ENCODE peak calls at places on chromosome 9, in ten cellular contexts. One of them, this sample, is unnamed.

GRCh38 chr9:123354806-123355508 is 1.0 kb upstream of the CRB2 start:
- DNase-seq in AG04450: no peak
- DNase-seq in A549: peak
- DNase-seq in WERI-Rb-1: no peak
- DNase-seq in iPS DF 6.9: no peak
- DNase-seq in A673: no peak
- DNase-seq in mesendoderm: peak
- DNase-seq in heart right ventricle: no peak
- DNase-seq in IMR-90: no peak
- DNase-seq in RWPE1: no peak
- DNase-seq in this sample: no peak

GRCh38 chr9:96450613-96451544 is 910 bp downstream of the HABP4 start:
- DNase-seq in AG04450: no peak
- DNase-seq in A549: peak
- DNase-seq in WERI-Rb-1: peak
- DNase-seq in iPS DF 6.9: no peak
- DNase-seq in A673: peak
- DNase-seq in mesendoderm: peak
- DNase-seq in heart right ventricle: peak
- DNase-seq in IMR-90: peak
- DNase-seq in RWPE1: peak
- DNase-seq in this sample: no peak

GRCh38 chr9:113389451-113389850 is 11.6 kb downstream of the ALAD start:
- DNase-seq in AG04450: no peak
- DNase-seq in A549: no peak
- DNase-seq in WERI-Rb-1: no peak
- DNase-seq in iPS DF 6.9: no peak
- DNase-seq in A673: no peak
- DNase-seq in mesendoderm: no peak
- DNase-seq in heart right ventricle: no peak
- DNase-seq in IMR-90: no peak
- DNase-seq in RWPE1: no peak
- DNase-seq in this sample: no peak

GRCh38 chr9:3179716-3180115 is 335.8 kb upstream of the PUM3 start:
- DNase-seq in AG04450: no peak
- DNase-seq in A549: no peak
- DNase-seq in WERI-Rb-1: no peak
- DNase-seq in iPS DF 6.9: no peak
- DNase-seq in A673: no peak
- DNase-seq in mesendoderm: no peak
- DNase-seq in heart right ventricle: no peak
- DNase-seq in IMR-90: no peak
- DNase-seq in RWPE1: no peak
- DNase-seq in this sample: no peak

GRCh38 chr9:38292480-38292879 is 100.0 kb upstream of the ALDH1B1 start:
- DNase-seq in AG04450: no peak
- DNase-seq in A549: no peak
- DNase-seq in WERI-Rb-1: peak
- DNase-seq in iPS DF 6.9: no peak
- DNase-seq in A673: no peak
- DNase-seq in mesendoderm: no peak
- DNase-seq in heart right ventricle: no peak
- DNase-seq in IMR-90: no peak
- DNase-seq in RWPE1: no peak
- DNase-seq in this sample: no peak

GRCh38 chr9:15755660-15756059 is 202.8 kb downstream of the CCDC171 start:
- DNase-seq in AG04450: no peak
- DNase-seq in A549: no peak
- DNase-seq in WERI-Rb-1: no peak
- DNase-seq in iPS DF 6.9: no peak
- DNase-seq in A673: no peak
- DNase-seq in mesendoderm: no peak
- DNase-seq in heart right ventricle: no peak
- DNase-seq in IMR-90: peak
- DNase-seq in RWPE1: no peak
- DNase-seq in this sample: no peak

GRCh38 chr9:116870566-116870965 is 183.5 kb downstream of the TRIM32 start:
- DNase-seq in AG04450: no peak
- DNase-seq in A549: peak
- DNase-seq in WERI-Rb-1: no peak
- DNase-seq in iPS DF 6.9: peak
- DNase-seq in A673: no peak
- DNase-seq in mesendoderm: peak
- DNase-seq in heart right ventricle: no peak
- DNase-seq in IMR-90: no peak
- DNase-seq in RWPE1: peak
- DNase-seq in this sample: peak

GRCh38 chr9:73553295-73553694 is 401.6 kb downstream of the ANXA1 start:
- DNase-seq in AG04450: no peak
- DNase-seq in A549: no peak
- DNase-seq in WERI-Rb-1: no peak
- DNase-seq in iPS DF 6.9: no peak
- DNase-seq in A673: no peak
- DNase-seq in mesendoderm: no peak
- DNase-seq in heart right ventricle: no peak
- DNase-seq in IMR-90: no peak
- DNase-seq in RWPE1: no peak
- DNase-seq in this sample: no peak

GRCh38 chr9:98657897-98658296 is 50.8 kb downstream of the GABBR2 start:
- DNase-seq in AG04450: no peak
- DNase-seq in A549: no peak
- DNase-seq in WERI-Rb-1: no peak
- DNase-seq in iPS DF 6.9: no peak
- DNase-seq in A673: no peak
- DNase-seq in mesendoderm: no peak
- DNase-seq in heart right ventricle: no peak
- DNase-seq in IMR-90: peak
- DNase-seq in RWPE1: no peak
- DNase-seq in this sample: peak

GRCh38 chr9:18338042-18338441 is 135.9 kb upstream of the ADAMTSL1 start:
- DNase-seq in AG04450: no peak
- DNase-seq in A549: no peak
- DNase-seq in WERI-Rb-1: no peak
- DNase-seq in iPS DF 6.9: no peak
- DNase-seq in A673: no peak
- DNase-seq in mesendoderm: no peak
- DNase-seq in heart right ventricle: no peak
- DNase-seq in IMR-90: peak
- DNase-seq in RWPE1: no peak
- DNase-seq in this sample: no peak

GRCh38 chr9:34993502-34994428 is 4.2 kb downstream of the DNAJB5 start:
- DNase-seq in AG04450: no peak
- DNase-seq in A549: no peak
- DNase-seq in WERI-Rb-1: peak
- DNase-seq in iPS DF 6.9: no peak
- DNase-seq in A673: no peak
- DNase-seq in mesendoderm: peak
- DNase-seq in heart right ventricle: peak
- DNase-seq in IMR-90: peak
- DNase-seq in RWPE1: no peak
- DNase-seq in this sample: no peak

GRCh38 chr9:21579209-21579608 is 97.1 kb upstream of the IFNE start:
- DNase-seq in AG04450: no peak
- DNase-seq in A549: peak
- DNase-seq in WERI-Rb-1: no peak
- DNase-seq in iPS DF 6.9: no peak
- DNase-seq in A673: no peak
- DNase-seq in mesendoderm: no peak
- DNase-seq in heart right ventricle: no peak
- DNase-seq in IMR-90: peak
- DNase-seq in RWPE1: no peak
- DNase-seq in this sample: no peak

GRCh38 chr9:21580636-21581353 is 98.7 kb upstream of the IFNE start:
- DNase-seq in AG04450: no peak
- DNase-seq in A549: peak
- DNase-seq in WERI-Rb-1: no peak
- DNase-seq in iPS DF 6.9: no peak
- DNase-seq in A673: no peak
- DNase-seq in mesendoderm: no peak
- DNase-seq in heart right ventricle: no peak
- DNase-seq in IMR-90: no peak
- DNase-seq in RWPE1: no peak
- DNase-seq in this sample: no peak

GRCh38 chr9:21579743-21580142 is 97.6 kb upstream of the IFNE start:
- DNase-seq in AG04450: no peak
- DNase-seq in A549: no peak
- DNase-seq in WERI-Rb-1: no peak
- DNase-seq in iPS DF 6.9: no peak
- DNase-seq in A673: no peak
- DNase-seq in mesendoderm: no peak
- DNase-seq in heart right ventricle: no peak
- DNase-seq in IMR-90: no peak
- DNase-seq in RWPE1: no peak
- DNase-seq in this sample: no peak

GRCh38 chr9:21574261-21574660 is 92.1 kb upstream of the IFNE start:
- DNase-seq in AG04450: no peak
- DNase-seq in A549: no peak
- DNase-seq in WERI-Rb-1: no peak
- DNase-seq in iPS DF 6.9: no peak
- DNase-seq in A673: no peak
- DNase-seq in mesendoderm: no peak
- DNase-seq in heart right ventricle: no peak
- DNase-seq in IMR-90: no peak
- DNase-seq in RWPE1: no peak
- DNase-seq in this sample: no peak

GRCh38 chr9:21576331-21577189 is 94.4 kb upstream of the IFNE start:
- DNase-seq in AG04450: peak
- DNase-seq in A549: peak
- DNase-seq in WERI-Rb-1: no peak
- DNase-seq in iPS DF 6.9: no peak
- DNase-seq in A673: peak
- DNase-seq in mesendoderm: peak
- DNase-seq in heart right ventricle: no peak
- DNase-seq in IMR-90: peak
- DNase-seq in RWPE1: peak
- DNase-seq in this sample: peak
- H3K27ac ChIP-seq in AG04450: peak
- H3K27ac ChIP-seq in A549: peak
- H3K27ac ChIP-seq in WERI-Rb-1: no peak
- H3K27ac ChIP-seq in iPS DF 6.9: no peak
- H3K27ac ChIP-seq in A673: no peak
- H3K27ac ChIP-seq in mesendoderm: no peak
- H3K27ac ChIP-seq in heart right ventricle: no peak
- H3K27ac ChIP-seq in IMR-90: peak
- H3K27ac ChIP-seq in RWPE1: peak
- H3K27ac ChIP-seq in this sample: peak

DNA sequence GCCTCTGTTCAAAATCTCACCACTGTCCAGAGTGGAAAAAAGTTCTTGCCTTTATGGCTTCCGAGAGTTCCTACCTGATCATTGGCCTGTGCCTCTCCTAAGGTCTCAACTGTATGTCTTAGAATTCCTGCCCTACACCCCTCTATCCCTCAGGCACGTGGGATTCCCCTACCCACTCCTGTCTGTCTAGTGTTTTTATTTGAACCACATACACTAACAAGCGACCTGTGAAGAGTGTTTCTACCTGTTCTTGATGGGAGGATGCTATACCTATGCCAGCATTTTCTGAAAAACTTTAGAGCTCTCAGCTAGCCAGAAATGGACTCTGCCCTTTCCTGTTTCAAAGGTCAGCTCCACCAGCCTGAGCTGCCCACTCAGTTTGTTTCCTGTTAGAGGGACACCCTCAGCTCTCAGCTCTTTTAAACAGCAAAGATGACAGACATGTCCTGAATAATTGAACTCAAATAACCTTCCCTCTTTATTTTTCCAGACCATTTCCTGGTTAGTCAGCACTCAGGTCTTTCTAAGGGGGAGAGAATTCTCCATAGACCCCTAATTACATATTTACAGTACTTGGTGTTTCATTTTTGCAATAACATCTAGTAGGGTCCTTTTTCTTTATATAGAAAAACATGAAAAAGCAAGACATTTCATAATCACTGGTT is 214.8 kb downstream of the AOPEP start:
- DNase-seq in AG04450: no peak
- DNase-seq in A549: peak
- DNase-seq in WERI-Rb-1: no peak
- DNase-seq in iPS DF 6.9: no peak
- DNase-seq in A673: no peak
- DNase-seq in mesendoderm: no peak
- DNase-seq in heart right ventricle: no peak
- DNase-seq in IMR-90: peak
- DNase-seq in RWPE1: no peak
- DNase-seq in this sample: no peak
- H3K27ac ChIP-seq in AG04450: no peak
- H3K27ac ChIP-seq in A549: peak
- H3K27ac ChIP-seq in WERI-Rb-1: no peak
- H3K27ac ChIP-seq in iPS DF 6.9: no peak
- H3K27ac ChIP-seq in A673: no peak
- H3K27ac ChIP-seq in mesendoderm: no peak
- H3K27ac ChIP-seq in heart right ventricle: peak
- H3K27ac ChIP-seq in IMR-90: peak
- H3K27ac ChIP-seq in RWPE1: no peak
- H3K27ac ChIP-seq in this sample: no peak

DNA sequence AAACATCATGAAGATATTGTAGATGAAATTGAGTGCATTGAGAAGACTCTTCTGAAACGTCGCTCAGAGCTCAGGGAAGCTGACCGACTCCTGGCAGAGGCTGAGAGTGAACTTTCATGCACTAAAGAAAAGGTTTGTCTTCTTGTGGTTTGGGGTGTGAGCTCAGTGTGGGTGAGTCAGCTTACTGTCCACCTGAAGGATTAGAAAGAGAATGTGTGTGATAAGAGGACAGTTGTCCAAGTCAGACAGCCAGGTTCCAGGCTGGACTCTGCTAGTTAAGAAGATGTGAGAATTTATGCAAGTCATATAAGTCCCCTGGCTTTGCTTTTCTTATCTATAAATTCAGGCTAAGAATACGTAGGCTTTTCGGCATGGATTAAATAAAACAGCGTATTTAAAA is 46.9 kb downstream of the RAB14 start:
- DNase-seq in AG04450: no peak
- DNase-seq in A549: no peak
- DNase-seq in WERI-Rb-1: no peak
- DNase-seq in iPS DF 6.9: no peak
- DNase-seq in A673: no peak
- DNase-seq in mesendoderm: no peak
- DNase-seq in heart right ventricle: no peak
- DNase-seq in IMR-90: peak
- DNase-seq in RWPE1: peak
- DNase-seq in this sample: peak
- H3K27ac ChIP-seq in AG04450: no peak
- H3K27ac ChIP-seq in A549: no peak
- H3K27ac ChIP-seq in WERI-Rb-1: no peak
- H3K27ac ChIP-seq in iPS DF 6.9: no peak
- H3K27ac ChIP-seq in A673: no peak
- H3K27ac ChIP-seq in mesendoderm: no peak
- H3K27ac ChIP-seq in heart right ventricle: no peak
- H3K27ac ChIP-seq in IMR-90: no peak
- H3K27ac ChIP-seq in RWPE1: peak
- H3K27ac ChIP-seq in this sample: peak

DNA sequence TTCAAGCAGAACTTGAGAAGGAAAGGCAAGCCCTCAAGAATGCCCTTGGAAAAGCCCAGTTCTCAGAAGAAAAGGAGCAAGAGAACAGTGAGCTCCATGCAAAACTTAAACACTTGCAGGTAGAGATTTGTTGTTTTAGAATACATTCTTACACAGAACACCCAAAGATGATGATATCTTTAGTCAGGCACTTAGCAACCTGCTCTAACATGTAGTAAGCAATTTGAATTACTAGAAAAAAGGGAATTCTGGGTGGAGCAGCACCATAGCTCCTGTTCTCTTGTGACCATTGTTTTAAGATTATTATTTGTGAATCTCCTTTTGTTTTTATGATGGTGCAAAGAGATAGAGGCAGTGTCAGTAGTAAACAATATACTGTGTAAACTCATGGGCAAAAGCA is 63.1 kb downstream of the RAB14 start:
- DNase-seq in AG04450: no peak
- DNase-seq in A549: no peak
- DNase-seq in WERI-Rb-1: no peak
- DNase-seq in iPS DF 6.9: no peak
- DNase-seq in A673: no peak
- DNase-seq in mesendoderm: no peak
- DNase-seq in heart right ventricle: no peak
- DNase-seq in IMR-90: no peak
- DNase-seq in RWPE1: peak
- DNase-seq in this sample: peak
- H3K27ac ChIP-seq in AG04450: no peak
- H3K27ac ChIP-seq in A549: no peak
- H3K27ac ChIP-seq in WERI-Rb-1: no peak
- H3K27ac ChIP-seq in iPS DF 6.9: no peak
- H3K27ac ChIP-seq in A673: no peak
- H3K27ac ChIP-seq in mesendoderm: no peak
- H3K27ac ChIP-seq in heart right ventricle: no peak
- H3K27ac ChIP-seq in IMR-90: no peak
- H3K27ac ChIP-seq in RWPE1: no peak
- H3K27ac ChIP-seq in this sample: peak

This sample was measured in epithelial cell of prostate.